ENCODE peak calls at places on chromosomes 11 and 22, in five cellular contexts. D, Y, X, H and Z are unnamed samples.

GRCh38 chr11:11520231-11521015 is 101.4 kb downstream of the GALNT18 start:
- DNase-seq in Y (no peak), H (peak), X (no peak), D (no peak), Z (no peak)

GRCh38 chr11:18245396-18245795 is 3.1 kb downstream of the SAA2 start:
- DNase-seq in X (no peak), D (no peak), Y (no peak), H (no peak), Z (no peak)

GRCh38 chr11:41536001-41536568 is 76.6 kb upstream of the LRRC4C start:
- DNase-seq in D (no peak), Y (no peak), H (no peak), X (no peak), Z (no peak)

GRCh38 chr11:34316347-34317037 is 41.3 kb downstream of the ABTB2 start:
- DNase-seq in Y (no peak), H (no peak), X (no peak), D (no peak), Z (peak)

GRCh38 chr11:69483170-69483569 is 1.7 kb downstream of the LINC01488 start:
- DNase-seq in D (no peak), X (no peak), Y (no peak), H (peak), Z (no peak)

GRCh38 chr22:50483977-50484853 is 2.4 kb upstream of the MIOX start:
- DNase-seq in H (peak), X (no peak), D (no peak), Y (no peak), Z (no peak)

GRCh38 chr11:113579292-113579940 is 104.2 kb upstream of the DRD2 start:
- DNase-seq in D (no peak), X (no peak), H (no peak), Y (no peak), Z (no peak)

GRCh38 chr11:113314389-113315301 is at the start of gene TTC12:
- DNase-seq in H (peak), D (peak), X (peak), Y (peak), Z (peak)

GRCh38 chr22:41347066-41347859 is 34.5 kb upstream of the TEF start:
- DNase-seq in Y (no peak), X (no peak), H (no peak), D (no peak), Z (no peak)

GRCh38 chr11:64028398-64029115 is 7.2 kb upstream of the FLRT1 start:
- DNase-seq in Y (no peak), D (peak), H (no peak), X (no peak), Z (no peak)

GRCh38 chr11:11081273-11081672 is 223.4 kb upstream of the ZBED5 start:
- DNase-seq in X (no peak), Y (no peak), H (no peak), D (no peak), Z (no peak)

GRCh38 chr11:6648505-6648904 is 7.1 kb downstream of the DCHS1 start:
- DNase-seq in D (no peak), H (no peak), X (no peak), Y (no peak), Z (no peak)

GRCh38 chr11:61139391-61139790 is 21.8 kb downstream of the VPS37C start:
- DNase-seq in D (no peak), X (no peak), Y (no peak), H (peak), Z (no peak)

GRCh38 chr11:119737678-119738439 is 8.9 kb upstream of the NECTIN1 start:
- DNase-seq in X (no peak), D (no peak), Y (no peak), H (no peak), Z (no peak)

GRCh38 chr11:3994030-3994640 is 100.5 kb upstream of the RRM1 start:
- DNase-seq in H (no peak), X (no peak), Y (no peak), D (no peak), Z (no peak)

GRCh38 chr11:131688056-131688693 is 317.8 kb downstream of the NTM start:
- DNase-seq in D (peak), H (peak), Y (no peak), X (no peak), Z (peak)

GRCh38 chr11:68659158-68659921 is 25.0 kb upstream of the GAL start:
- DNase-seq in D (peak), H (peak), Y (no peak), X (peak), Z (no peak)

GRCh38 chr11:11987503-11988022 is 20.9 kb downstream of the DKK3 start:
- DNase-seq in H (no peak), D (no peak), X (no peak), Y (no peak), Z (no peak)

GRCh38 chr22:44396727-44397722 is 84.3 kb upstream of the SHISAL1 start:
- DNase-seq in X (peak), H (peak), D (no peak), Y (no peak), Z (no peak)

GRCh38 chr11:71304491-71304890 is 52.1 kb upstream of the SHANK2 start:
- DNase-seq in Y (no peak), H (no peak), D (no peak), X (no peak), Z (no peak)

GRCh38 chr11:44740967-44741366 is 14.2 kb downstream of the TSPAN18 start:
- DNase-seq in X (no peak), Y (no peak), D (no peak), H (no peak), Z (no peak)

GRCh38 chr22:46107753-46108563 is 42.4 kb upstream of the PPARA start:
- DNase-seq in Y (no peak), D (no peak), X (no peak), H (no peak), Z (no peak)

GRCh38 chr22:48047722-48048500 is 1285.5 kb downstream of the TBC1D22A start:
- DNase-seq in D (no peak), H (no peak), X (no peak), Y (no peak), Z (no peak)

GRCh38 chr11:18457435-18457834 is 1.8 kb downstream of the LDHAL6A start:
- DNase-seq in D (no peak), X (no peak), H (no peak), Y (no peak), Z (no peak)

GRCh38 chr11:83493918-83494317 is 207.8 kb upstream of the CCDC90B start:
- DNase-seq in D (no peak), Y (no peak), H (no peak), X (no peak), Z (no peak)

GRCh38 chr22:36325163-36326031 is 62.4 kb downstream of the MYH9 start:
- DNase-seq in Y (no peak), X (no peak), D (no peak), H (peak), Z (no peak)

GRCh38 chr11:6319879-6320410 is 356 bp downstream of the CAVIN3 start:
- DNase-seq in H (peak), D (no peak), X (peak), Y (no peak), Z (peak)

GRCh38 chr11:67389477-67389876 is 2.3 kb upstream of the RAD9A start:
- DNase-seq in Y (no peak), X (no peak), H (no peak), D (no peak), Z (no peak)

GRCh38 chr11:67020949-67021348 is 2.0 kb upstream of the SYT12 start:
- DNase-seq in D (no peak), H (no peak), X (no peak), Y (no peak), Z (no peak)

GRCh38 chr11:15551897-15552851 is 437.5 kb downstream of the INSC start:
- DNase-seq in H (no peak), X (no peak), Y (no peak), D (no peak), Z (no peak)

GRCh38 chr11:106309070-106309684 is 231.7 kb downstream of the AASDHPPT start:
- DNase-seq in H (no peak), Y (no peak), D (no peak), X (no peak), Z (no peak)